ENCODE peak calls at places on chromosome 7, in seven cellular contexts. Z is ureter, A is T-helper 1 cell, O is mesenchymal stem cell, G is AG04449, H is dorsolateral prefrontal cortex, T is T follicular helper cell. P is an unnamed sample.

GRCh38 chr7:129779602-129780256 is 168.2 kb downstream of the NRF1 start:
- DNase-seq in G (no peak), H (no peak), Z (no peak), T (no peak), A (no peak), O (no peak), P (no peak)

GRCh38 chr7:44705434-44705833 is 43.2 kb upstream of the ZMIZ2 start:
- DNase-seq in A (no peak), O (no peak), H (no peak), T (no peak), G (no peak), Z (no peak), P (no peak)

GRCh38 chr7:14835399-14835798 is 67.2 kb downstream of the DGKB start:
- DNase-seq in O (no peak), G (no peak), H (no peak), A (no peak), Z (no peak), T (no peak), P (no peak)

GRCh38 chr7:111672901-111673300 is 110.6 kb upstream of the IMMP2L start:
- DNase-seq in T (no peak), H (no peak), A (no peak), O (no peak), G (no peak), Z (no peak), P (no peak)

GRCh38 chr7:132410385-132410784 is 165.9 kb downstream of the PLXNA4 start:
- DNase-seq in T (no peak), G (no peak), H (no peak), O (peak), A (no peak), Z (no peak), P (no peak)

GRCh38 chr7:64869121-64869725 is 33.9 kb upstream of the ZNF273 start:
- DNase-seq in T (no peak), Z (no peak), H (no peak), G (no peak), A (no peak), O (no peak), P (no peak)

GRCh38 chr7:116601426-116601825 is 70.6 kb upstream of the MET start:
- DNase-seq in Z (no peak), H (no peak), A (no peak), T (no peak), O (no peak), G (no peak), P (no peak)

GRCh38 chr7:87223666-87224065 is 4.1 kb upstream of the TMEM243 start:
- DNase-seq in Z (no peak), A (no peak), G (no peak), O (peak), H (no peak), T (no peak), P (no peak)

GRCh38 chr7:125136341-125136740 is 206.7 kb upstream of the POT1 start:
- DNase-seq in Z (no peak), O (no peak), H (no peak), A (no peak), T (no peak), G (no peak), P (no peak)

GRCh38 chr7:37504791-37505190 is 56.1 kb upstream of the ELMO1 start:
- DNase-seq in T (no peak), A (no peak), H (no peak), Z (no peak), G (no peak), O (no peak), P (no peak)

GRCh38 chr7:98913612-98914011 is 35.3 kb downstream of the TRRAP start:
- DNase-seq in G (no peak), T (no peak), O (no peak), H (no peak), Z (no peak), A (no peak), P (no peak)

P was measured in CD8-positive, alpha-beta T cell.